ENCODE peak calls at places on chromosomes 3 and 15, in six cellular contexts. R is H1, K is fibroblast of lung, V is GM23248, Y is keratinocyte, T is mammary epithelial cell. D is an unnamed sample. For H3K79me2, the result is how much of the 10 kb centered on the place peaks cover.

GRCh38 chr15:46808834-46809233 is 908.5 kb upstream of the SEMA6D start:
- DNase-seq in R (no peak), K (no peak), V (no peak), Y (no peak), T (no peak), D (no peak)

GRCh38 chr15:100484419-100484818 is 44.3 kb downstream of the CERS3 start:
- DNase-seq in R (no peak), K (no peak), V (no peak), Y (no peak), T (no peak), D (no peak)

GRCh38 chr3:42961633-42962032 is 17.5 kb upstream of the GASK1A start:
- DNase-seq in R (peak), K (peak), V (peak), Y (no peak), T (peak), D (peak)

GRCh38 chr15:29871401-29871800 is 49.1 kb upstream of the TJP1 start:
- DNase-seq in R (no peak), K (no peak), V (no peak), Y (no peak), T (no peak), D (no peak)

GRCh38 chr3:72702390-72702789 is 145.9 kb downstream of the SHQ1 start:
- DNase-seq in R (no peak), K (no peak), V (no peak), Y (no peak), T (no peak), D (no peak)

GRCh38 chr3:47434849-47435248 is 40.9 kb downstream of the SCAP start:
- DNase-seq in R (no peak), K (no peak), V (no peak), Y (no peak), T (no peak), D (no peak)

GRCh38 chr3:127746400-127747057 is 73.8 kb downstream of the ABTB1 start:
- DNase-seq in R (no peak), K (no peak), V (no peak), Y (no peak), T (no peak), D (peak)

GRCh38 chr3:40800343-40800742 is 275.6 kb downstream of the ZNF621 start:
- DNase-seq in R (no peak), K (peak), V (peak), Y (no peak), T (peak), D (peak)

GRCh38 chr3:196624008-196624790 is 15.3 kb upstream of the NRROS start:
- DNase-seq in R (no peak), K (no peak), V (no peak), Y (no peak), T (no peak), D (no peak)

GRCh38 chr15:58269455-58270414 is 131.6 kb downstream of the AQP9 start:
- DNase-seq in R (no peak), K (peak), V (peak), Y (peak), T (peak), D (peak)

GRCh38 chr3:195255571-195256501 is 15.1 kb downstream of the XXYLT1 start:
- DNase-seq in R (peak), K (no peak), V (no peak), Y (no peak), T (no peak), D (no peak)

GRCh38 chr3:127690106-127690505 is 17.4 kb downstream of the ABTB1 start:
- DNase-seq in R (no peak), K (peak), V (peak), Y (no peak), T (peak), D (peak)

GRCh38 chr3:100463002-100463401 is 29.4 kb upstream of the TMEM45A start:
- DNase-seq in R (no peak), K (peak), V (peak), Y (peak), T (peak), D (peak)

GRCh38 chr15:31350771-31351170 is 24.1 kb downstream of the KLF13 start:
- DNase-seq in R (no peak), K (no peak), V (no peak), Y (no peak), T (no peak), D (no peak)

GRCh38 chr3:125059488-125060245 is 3.9 kb upstream of the HEG1 start:
- DNase-seq in R (no peak), K (no peak), V (peak), Y (no peak), T (no peak), D (no peak)

GRCh38 chr15:43538091-43538490 is 20.7 kb downstream of the MAP1A start:
- DNase-seq in R (no peak), K (no peak), V (no peak), Y (no peak), T (no peak), D (no peak)

GRCh38 chr3:38117748-38118420 is 19.0 kb downstream of the ACAA1 start:
- DNase-seq in R (peak), K (peak), V (peak), Y (no peak), T (peak), D (peak)

GRCh38 chr15:78149068-78149804 is at the start of gene IDH3A:
- DNase-seq in R (peak), K (peak), V (peak), Y (peak), T (peak), D (peak)

GRCh38 chr3:150312018-150312657 is 96.0 kb upstream of the TSC22D2 start:
- DNase-seq in R (no peak), K (no peak), V (no peak), Y (no peak), T (no peak), D (no peak)

GRCh38 chr3:54874816-54875556 is 52.9 kb downstream of the LRTM1 start:
- DNase-seq in R (no peak), K (no peak), V (peak), Y (no peak), T (no peak), D (peak)

GRCh38 chr3:100205161-100205560 is 55.6 kb upstream of the TBC1D23 start:
- DNase-seq in R (no peak), K (peak), V (no peak), Y (no peak), T (no peak), D (no peak)

GRCh38 chr3:193118907-193119306 is 122.1 kb upstream of the PLAAT1 start:
- DNase-seq in R (no peak), K (no peak), V (no peak), Y (no peak), T (no peak), D (no peak)

GRCh38 chr3:99984139-99984538 is 130.2 kb downstream of the FILIP1L start:
- DNase-seq in R (no peak), K (no peak), V (no peak), Y (no peak), T (no peak), D (no peak)

GRCh38 chr3:151852074-151852811 is 21.2 kb upstream of the SUCNR1 start:
- DNase-seq in R (no peak), K (no peak), V (no peak), Y (no peak), T (no peak), D (no peak)

GRCh38 chr3:25689226-25689625 is 24.5 kb upstream of the TOP2B start:
- DNase-seq in R (no peak), K (no peak), V (no peak), Y (no peak), T (no peak), D (no peak)

GRCh38 chr3:180306691-180307090 is 270.0 kb upstream of the PEX5L start:
- DNase-seq in R (no peak), K (no peak), V (peak), Y (peak), T (peak), D (peak)

GRCh38 chr3:24197809-24198208 is 252.7 kb downstream of the NR1D2 start:
- DNase-seq in R (peak), K (no peak), V (no peak), Y (no peak), T (no peak), D (no peak)

GRCh38 chr15:71752604-71753289 is 57.6 kb upstream of the NR2E3 start:
- DNase-seq in R (no peak), K (peak), V (peak), Y (no peak), T (peak), D (no peak)

GRCh38 chr3:50572158-50572557 is 2.8 kb downstream of the HEMK1 start:
- DNase-seq in R (peak), K (peak), V (peak), Y (no peak), T (peak), D (no peak)

GRCh38 chr3:177982034-177982433 is 554.2 kb upstream of the KCNMB2 start:
- DNase-seq in R (no peak), K (peak), V (peak), Y (no peak), T (peak), D (no peak)

GRCh38 chr3:50664959-50665602 is 9.6 kb upstream of the DOCK3 start:
- DNase-seq in R (no peak), K (no peak), V (peak), Y (no peak), T (no peak), D (no peak)

GRCh38 chr15:65986416-65986815 is 117.1 kb downstream of the RAB11A start:
- DNase-seq in R (no peak), K (no peak), V (no peak), Y (no peak), T (no peak), D (no peak)

GRCh38 chr15:76942331-76942730 is 10.8 kb downstream of the RCN2 start:
- DNase-seq in R (no peak), K (no peak), V (no peak), Y (no peak), T (no peak), D (no peak)

GRCh38 chr15:100958326-100959065 is 39.3 kb downstream of the LRRK1 start:
- DNase-seq in R (no peak), K (peak), V (peak), Y (no peak), T (no peak), D (no peak)

DNA sequence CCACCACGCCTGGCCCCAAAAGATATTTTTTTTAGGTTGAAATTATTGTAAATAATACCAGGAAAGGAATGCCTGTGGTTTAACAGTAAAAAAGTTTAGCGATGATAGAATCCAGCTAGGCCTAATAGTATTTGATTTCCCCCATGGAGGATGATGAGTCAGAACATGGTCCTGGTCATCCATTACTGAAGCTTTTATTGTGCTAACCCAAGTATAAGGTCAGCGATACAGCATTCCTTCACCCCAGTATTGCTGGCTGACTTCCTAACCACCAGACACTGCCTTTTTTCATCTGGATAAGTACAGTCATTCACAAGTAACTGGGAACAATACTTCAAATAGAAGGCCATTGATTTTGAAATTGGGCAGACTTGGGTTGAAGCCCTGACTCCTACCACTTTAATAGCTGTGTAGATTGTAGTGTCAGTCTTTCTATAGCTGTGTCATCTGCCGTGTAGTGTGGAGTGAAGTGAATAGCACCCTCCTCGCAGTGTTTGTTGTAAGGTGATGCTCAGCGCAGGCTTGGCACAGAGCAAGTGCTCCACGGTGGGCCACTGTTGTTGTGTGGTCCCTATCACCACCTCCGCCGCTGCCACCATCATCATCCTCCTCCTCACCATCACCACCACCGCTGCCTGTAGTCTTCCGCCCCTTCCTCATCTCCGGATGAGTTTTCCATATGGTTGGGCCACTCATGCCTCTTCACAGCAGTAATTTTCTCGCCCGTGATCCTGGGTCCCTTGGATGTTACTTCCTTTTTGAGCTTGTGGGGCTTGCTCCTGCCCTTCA is 436.0 kb upstream of the TPM1 start:
- DNase-seq in R (no peak), K (peak), V (peak), Y (peak), T (peak), D (peak)
- H3K79me2 ChIP-seq in R (under half), K (under half), V (under half), Y (under half), T (under half), D (under half)

GRCh38 chr3:184230603-184231528 is 1.5 kb downstream of the VWA5B2 start:
- DNase-seq in R (peak), K (no peak), V (peak), Y (no peak), T (peak), D (no peak)

GRCh38 chr3:184230081-184230602 is 757 bp downstream of the VWA5B2 start:
- DNase-seq in R (peak), K (no peak), V (peak), Y (no peak), T (no peak), D (no peak)

GRCh38 chr3:184228376-184229137 is 828 bp upstream of the VWA5B2 start:
- DNase-seq in R (no peak), K (no peak), V (no peak), Y (no peak), T (no peak), D (no peak)

GRCh38 chr3:184227481-184227935 is 1.9 kb upstream of the VWA5B2 start:
- DNase-seq in R (peak), K (peak), V (peak), Y (no peak), T (no peak), D (no peak)

GRCh38 chr3:184229424-184230080 is at the start of gene VWA5B2:
- DNase-seq in R (peak), K (peak), V (peak), Y (no peak), T (peak), D (peak)
- TF ChIP-seq EZH2 in R (peak), K (peak), V (peak), Y (peak), T (peak), D (peak)

DNA sequence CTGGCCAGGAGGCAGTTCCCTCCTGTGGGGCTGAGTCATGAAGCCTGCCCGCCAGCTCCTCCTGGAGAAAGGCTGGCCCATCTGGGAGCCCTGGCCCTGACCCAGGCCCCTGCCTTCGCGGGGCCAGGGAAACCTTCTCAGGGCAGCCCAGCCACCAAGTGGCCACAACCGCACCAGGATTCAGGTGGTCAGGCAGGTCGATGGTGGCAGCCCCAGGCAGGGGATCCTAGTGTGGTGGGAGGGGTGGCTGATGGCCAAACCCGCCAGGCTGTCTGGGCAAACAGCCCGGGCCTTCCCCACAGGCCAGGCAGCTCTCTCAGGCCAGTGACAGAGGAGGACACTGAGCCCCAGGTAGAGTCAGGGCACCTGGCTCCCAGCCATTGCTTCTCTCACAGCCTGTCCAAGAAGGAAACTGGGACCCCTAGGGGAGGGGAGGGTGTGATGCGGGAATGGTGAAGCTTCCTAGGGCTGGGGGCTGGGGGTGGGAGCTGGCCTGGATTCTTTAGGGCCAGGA is 1.2 kb downstream of the TWF2 start:
- DNase-seq in R (peak), K (peak), V (peak), Y (no peak), T (peak), D (peak)
- H3K79me2 ChIP-seq in R (under half), K (under half), V (half or more), Y (half or more), T (half or more), D (half or more)

GRCh38 chr3:9501226-9501625 is 52.4 kb downstream of the LHFPL4 start:
- DNase-seq in R (no peak), K (no peak), V (no peak), Y (no peak), T (no peak), D (no peak)

GRCh38 chr3:9497821-9498565 is 55.6 kb downstream of the LHFPL4 start:
- DNase-seq in R (no peak), K (no peak), V (peak), Y (peak), T (peak), D (peak)

GRCh38 chr3:9498781-9499180 is 54.8 kb downstream of the LHFPL4 start:
- DNase-seq in R (no peak), K (no peak), V (no peak), Y (no peak), T (no peak), D (no peak)

GRCh38 chr3:9499455-9500107 is 54.0 kb downstream of the LHFPL4 start:
- DNase-seq in R (peak), K (no peak), V (peak), Y (no peak), T (no peak), D (no peak)

GRCh38 chr3:9500108-9501050 is 53.2 kb downstream of the LHFPL4 start:
- DNase-seq in R (peak), K (peak), V (peak), Y (peak), T (peak), D (peak)
- TF ChIP-seq EZH2 in R (no peak), K (peak), V (no peak), Y (no peak), T (no peak), D (no peak)

GRCh38 chr3:8952130-8952529 is 11.1 kb downstream of the RAD18 start:
- DNase-seq in R (no peak), K (no peak), V (peak), Y (no peak), T (peak), D (no peak)
- H3K79me2 ChIP-seq in R (under half), K (under half), V (half or more), Y (half or more), T (half or more), D (half or more)

GRCh38 chr3:128965818-128966217 is 28.1 kb downstream of the CFAP92 start:
- DNase-seq in R (no peak), K (no peak), V (no peak), Y (peak), T (peak), D (peak)

GRCh38 chr3:128967748-128968147 is 26.1 kb downstream of the CFAP92 start:
- DNase-seq in R (no peak), K (no peak), V (no peak), Y (no peak), T (no peak), D (no peak)

GRCh38 chr3:128970741-128971048 is 23.2 kb downstream of the CFAP92 start:
- DNase-seq in R (no peak), K (no peak), V (peak), Y (no peak), T (no peak), D (no peak)

GRCh38 chr3:128969993-128970740 is 23.7 kb downstream of the CFAP92 start:
- DNase-seq in R (peak), K (peak), V (peak), Y (no peak), T (no peak), D (no peak)

DNA sequence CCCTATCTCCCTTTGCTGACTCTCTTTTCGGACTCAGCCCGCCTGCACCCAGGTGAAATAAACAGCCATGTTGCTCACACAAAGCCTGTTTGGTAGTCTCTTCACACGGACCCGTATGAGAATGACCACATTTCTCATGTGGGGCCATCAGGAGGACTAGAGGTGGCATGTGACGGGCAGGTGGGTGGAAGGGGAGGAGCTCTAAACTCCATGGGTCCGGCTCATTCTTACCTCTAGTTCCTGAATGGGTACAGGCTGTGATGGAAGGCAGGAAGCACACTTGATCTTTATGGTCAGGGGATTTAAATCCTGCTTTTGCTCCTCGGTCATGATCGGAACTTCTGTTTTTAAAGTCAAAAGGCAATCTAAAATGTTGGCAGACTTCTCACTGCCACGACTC is 28.6 kb downstream of the CFAP92 start:
- DNase-seq in R (no peak), K (no peak), V (no peak), Y (no peak), T (no peak), D (no peak)
- TF ChIP-seq EZH2 in R (no peak), K (no peak), V (no peak), Y (no peak), T (no peak), D (no peak)

DNA sequence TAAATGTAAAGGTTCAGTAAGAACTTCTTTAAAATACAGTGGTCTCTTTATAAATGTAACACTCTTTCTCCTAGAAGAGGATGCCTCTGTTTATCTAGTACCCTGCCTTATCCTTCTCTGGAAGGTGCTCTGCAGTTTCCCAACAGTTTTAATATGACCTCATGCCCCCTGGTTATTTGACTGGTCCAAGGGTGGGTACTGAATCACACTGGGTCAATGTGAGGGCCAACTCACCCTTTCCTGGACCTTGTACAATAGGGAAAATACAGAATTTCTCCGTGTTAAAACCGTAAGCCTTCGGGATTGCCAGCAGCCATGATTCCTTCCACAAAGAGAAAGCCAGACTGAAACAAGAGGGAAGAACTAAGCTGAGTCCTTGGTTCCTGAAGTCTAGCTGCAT is 9.2 kb downstream of the DCBLD2 start:
- DNase-seq in R (no peak), K (no peak), V (peak), Y (no peak), T (no peak), D (no peak)
- H3K79me2 ChIP-seq in R (under half), K (half or more), V (half or more), Y (half or more), T (half or more), D (half or more)

D was measured in PC-9.